ENCODE peak calls at places on chromosomes 11 and 22, in six cellular contexts. A, X, G, K, C and Z are unnamed samples.

GRCh38 chr22:24688294-24688693 is 85.3 kb downstream of the GGT1 start:
- DNase-seq in A (no peak), X (no peak), G (no peak), K (no peak), C (no peak), Z (no peak)

GRCh38 chr22:22692707-22693530 is 48.5 kb downstream of the GGTLC2 start:
- DNase-seq in A (no peak), X (no peak), G (peak; percentile 63), K (no peak), C (no peak), Z (no peak)

GRCh38 chr11:35122308-35122707 is 16.7 kb upstream of the CD44 start:
- DNase-seq in A (no peak), X (no peak), G (no peak), K (no peak), C (no peak), Z (no peak)

GRCh38 chr11:119332111-119332765 is 2.1 kb upstream of the RNF26 start:
- DNase-seq in A (no peak), X (no peak), G (no peak), K (no peak), C (no peak), Z (no peak)

GRCh38 chr11:76246271-76246933 is 40.1 kb upstream of the WNT11 start:
- DNase-seq in A (peak; percentile 60), X (no peak), G (no peak), K (no peak), C (no peak), Z (no peak)

GRCh38 chr11:113048820-113049555 is 87.8 kb downstream of the NCAM1 start:
- DNase-seq in A (no peak), X (no peak), G (peak; percentile 53), K (no peak), C (no peak), Z (no peak)

GRCh38 chr11:118939948-118940598 is 14.3 kb upstream of the BCL9L start:
- DNase-seq in A (no peak), X (no peak), G (peak; percentile 65), K (no peak), C (no peak), Z (no peak)

GRCh38 chr11:61922539-61922938 is 5.2 kb upstream of the RAB3IL1 start:
- DNase-seq in A (peak; percentile 78), X (peak; percentile 75), G (peak; percentile 94), K (no peak), C (peak; percentile 96), Z (peak; percentile 27)

GRCh38 chr11:75161506-75161905 is 10.6 kb downstream of the SLCO2B1 start:
- DNase-seq in A (peak; percentile 14), X (no peak), G (peak; percentile 21), K (no peak), C (no peak), Z (no peak)

GRCh38 chr11:100788561-100788960 is 101.5 kb downstream of the ARHGAP42 start:
- DNase-seq in A (no peak), X (no peak), G (no peak), K (no peak), C (no peak), Z (no peak)

GRCh38 chr11:130641884-130642283 is 193.4 kb downstream of the ADAMTS15 start:
- DNase-seq in A (no peak), X (no peak), G (no peak), K (no peak), C (no peak), Z (no peak)

GRCh38 chr11:16945671-16946469 is 68.3 kb downstream of the PLEKHA7 start:
- DNase-seq in A (no peak), X (peak; percentile 51), G (peak; percentile 76), K (peak; percentile 51), C (no peak), Z (no peak)

GRCh38 chr11:16942342-16942741 is 71.9 kb downstream of the PLEKHA7 start:
- DNase-seq in A (no peak), X (no peak), G (no peak), K (no peak), C (no peak), Z (no peak)

GRCh38 chr11:16942917-16943316 is 71.3 kb downstream of the PLEKHA7 start:
- DNase-seq in A (no peak), X (no peak), G (no peak), K (no peak), C (no peak), Z (no peak)

GRCh38 chr11:16941935-16942334 is 72.3 kb downstream of the PLEKHA7 start:
- DNase-seq in A (no peak), X (no peak), G (no peak), K (no peak), C (no peak), Z (no peak)

GRCh38 chr11:16946477-16947282 is 67.5 kb downstream of the PLEKHA7 start:
- DNase-seq in A (no peak), X (no peak), G (no peak), K (no peak), C (no peak), Z (no peak)
- H3K27ac ChIP-seq in A (no peak overlapping the region), X (no peak overlapping the region), G (no peak overlapping the region), K (no peak overlapping the region), C (no peak overlapping the region), Z (no peak overlapping the region)

DNA sequence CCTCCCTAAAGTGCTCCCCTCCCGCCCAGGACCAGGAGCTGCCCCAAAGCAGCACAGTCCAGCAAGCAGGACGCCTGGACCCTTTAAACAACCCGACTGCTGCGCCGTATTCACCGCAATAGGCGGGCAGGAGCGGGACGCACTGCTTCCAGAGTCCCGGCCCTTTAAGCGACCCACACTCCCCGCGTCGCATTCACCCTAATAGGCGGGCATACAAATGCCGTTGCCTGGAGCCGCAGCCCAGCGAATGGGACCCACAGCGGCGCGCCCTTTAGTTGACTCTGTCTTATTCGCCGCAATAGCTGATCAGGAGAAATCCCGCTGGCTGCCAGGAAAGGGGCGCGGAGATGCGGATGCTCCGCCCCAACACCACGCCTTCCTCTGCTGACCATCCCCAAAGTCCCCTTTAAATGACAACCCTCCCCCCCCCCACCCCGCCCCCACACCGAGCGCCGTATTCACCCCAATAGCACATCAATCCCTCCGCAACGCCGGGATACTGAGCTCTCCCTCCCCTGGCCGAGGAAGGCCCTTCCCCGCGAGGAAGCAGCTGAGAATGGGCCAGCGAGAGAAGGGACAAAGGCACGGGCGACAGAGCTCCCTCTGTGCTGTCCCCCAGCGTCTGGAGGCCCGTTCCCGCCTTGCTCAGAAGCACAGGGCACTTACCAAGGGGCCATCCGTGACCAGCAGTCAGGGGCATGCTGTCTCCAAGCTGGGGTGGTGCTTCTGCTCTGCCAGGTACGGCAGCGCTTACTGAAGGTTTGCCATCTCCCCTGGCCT is 4.7 kb downstream of the OSBPL5 start:
- DNase-seq in A (peak; percentile 92), X (peak; percentile 87), G (peak; percentile 95), K (peak; percentile 46), C (peak; percentile 92), Z (peak; percentile 79)
- H3K4me3 ChIP-seq in A (peak overlapping the region; percentile 63), X (peak overlapping the region; percentile 22), G (peak overlapping the region; percentile 22), K (peak overlapping the region; percentile 32), C (peak overlapping the region; percentile 53), Z (peak overlapping the region; percentile 66)

GRCh38 chr11:67237574-67237973 is 28.7 kb upstream of the GRK2 start:
- DNase-seq in A (no peak), X (no peak), G (no peak), K (no peak), C (no peak), Z (no peak)

GRCh38 chr11:67240575-67241389 is 25.5 kb upstream of the GRK2 start:
- DNase-seq in A (no peak), X (peak; percentile 78), G (peak; percentile 82), K (no peak), C (peak; percentile 80), Z (peak; percentile 38)

GRCh38 chr11:67238894-67239794 is 27.1 kb upstream of the GRK2 start:
- DNase-seq in A (no peak), X (no peak), G (peak; percentile 19), K (no peak), C (no peak), Z (no peak)

GRCh38 chr11:67242548-67242947 is 23.7 kb upstream of the GRK2 start:
- DNase-seq in A (no peak), X (no peak), G (no peak), K (no peak), C (no peak), Z (no peak)

GRCh38 chr11:67239795-67240574 is 26.3 kb upstream of the GRK2 start:
- DNase-seq in A (peak; percentile 96), X (peak; percentile 99), G (peak; percentile 99), K (peak; percentile 93), C (peak; percentile 98), Z (peak; percentile 97)
- TF ChIP-seq CTCF in A (no peak), X (no peak), G (peak; percentile 16), K (no peak), C (no peak), Z (peak; percentile 19)

DNA sequence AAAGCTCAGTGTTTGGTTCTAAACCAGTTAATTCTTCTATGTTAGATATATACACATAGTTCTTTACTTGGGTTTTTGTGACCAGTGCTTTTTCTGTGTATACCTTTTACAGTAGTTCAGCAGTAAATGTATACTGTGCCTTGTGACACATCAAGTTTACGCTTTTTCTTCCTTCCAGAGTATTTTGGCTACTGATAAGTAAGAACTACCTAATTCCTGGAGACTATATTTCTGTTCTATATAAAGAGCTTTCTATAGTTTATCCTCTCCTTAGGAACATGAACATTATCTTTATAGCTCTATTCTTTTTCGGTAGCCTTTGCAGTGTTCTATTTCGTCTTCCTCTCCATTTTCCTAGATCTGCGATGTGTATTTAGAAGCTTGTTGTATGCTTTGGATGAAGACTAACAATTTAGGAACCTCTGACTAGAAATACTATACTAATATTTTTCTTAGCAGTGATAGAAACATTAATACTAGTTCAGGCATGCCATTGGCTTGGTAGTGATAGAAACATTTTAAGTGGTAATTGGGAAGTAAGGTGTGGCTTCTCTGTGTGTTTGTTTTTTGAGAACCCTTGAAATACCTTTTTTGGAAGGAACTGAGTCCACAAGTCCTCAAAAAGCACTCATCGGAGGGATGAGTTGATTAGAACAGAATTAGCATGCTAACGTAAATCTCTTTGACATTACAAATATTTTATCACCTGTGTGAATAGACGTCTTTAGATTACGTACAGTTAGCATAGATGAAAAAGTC is 74.6 kb downstream of the ARHGEF12 start:
- DNase-seq in A (no peak), X (no peak), G (no peak), K (no peak), C (no peak), Z (no peak)
- H3K27ac ChIP-seq in A (no peak overlapping the region), X (peak overlapping the region; percentile 29), G (no peak overlapping the region), K (no peak overlapping the region), C (no peak overlapping the region), Z (no peak overlapping the region)

GRCh38 chr11:117315285-117316196 is 515 bp downstream of the BACE1 start:
- DNase-seq in A (peak; percentile 63), X (no peak), G (no peak), K (no peak), C (no peak), Z (no peak)
- H3K4me3 ChIP-seq in A (peak overlapping the region; percentile 99), X (peak overlapping the region; percentile 64), G (peak overlapping the region; percentile 98), K (peak overlapping the region; percentile 68), C (peak overlapping the region; percentile 88), Z (peak overlapping the region; percentile 71)

GRCh38 chr22:38202437-38203089 is 769 bp downstream of the MAFF start:
- DNase-seq in A (peak; percentile 91), X (peak; percentile 84), G (peak; percentile 94), K (no peak), C (peak; percentile 95), Z (peak; percentile 71)
- TF ChIP-seq CTCF in A (no peak), X (no peak), G (no peak), K (no peak), C (no peak), Z (no peak)

GRCh38 chr22:40422558-40423245 is 52.3 kb downstream of the SGSM3 start:
- DNase-seq in A (no peak), X (no peak), G (no peak), K (no peak), C (no peak), Z (no peak)
- H3K27ac ChIP-seq in A (no peak overlapping the region), X (no peak overlapping the region), G (no peak overlapping the region), K (no peak overlapping the region), C (no peak overlapping the region), Z (no peak overlapping the region)